ENCODE peak calls at places on chromosomes 6 and 20, in nine cellular contexts. T is A549, N is astrocyte of the spinal cord, D is glutamatergic neuron, V is esophagus squamous epithelium, L is lower leg skin, F is tibial artery, Z is ovary, I is fibroblast of mammary gland. P is an unnamed sample.

GRCh38 chr6:106125925-106126435 is 39.8 kb downstream of the PRDM1 start:
- DNase-seq in V (no peak), I (no peak), D (no peak), L (no peak), Z (no peak), F (no peak), T (no peak), N (no peak), P (no peak)

GRCh38 chr20:33829636-33830035 is 18.5 kb downstream of the CHMP4B start:
- DNase-seq in F (no peak), D (no peak), I (no peak), T (no peak), V (no peak), L (no peak), Z (no peak), N (no peak), P (no peak)

GRCh38 chr20:57611605-57612311 is 8.5 kb downstream of the ZBP1 start:
- DNase-seq in L (no peak), D (no peak), F (no peak), N (no peak), V (no peak), T (no peak), I (no peak), Z (peak), P (no peak)

GRCh38 chr20:24608926-24609667 is 139.7 kb downstream of the SYNDIG1 start:
- DNase-seq in T (no peak), L (no peak), D (no peak), Z (no peak), N (peak), F (no peak), I (peak), V (no peak), P (no peak)

GRCh38 chr6:35500782-35501181 is 3.9 kb upstream of the TEAD3 start:
- DNase-seq in F (no peak), T (peak), Z (no peak), L (no peak), D (no peak), V (no peak), I (peak), N (no peak), P (no peak)

GRCh38 chr6:105209950-105210706 is 30.3 kb upstream of the POPDC3 start:
- DNase-seq in V (no peak), T (peak), Z (no peak), D (no peak), F (no peak), N (peak), L (no peak), I (peak), P (no peak)

GRCh38 chr6:40187654-40188053 is 253.4 kb upstream of the MOCS1 start:
- DNase-seq in V (no peak), T (no peak), D (no peak), Z (no peak), I (no peak), N (no peak), L (no peak), F (no peak), P (no peak)

GRCh38 chr6:39553811-39554802 is 171.1 kb downstream of the KIF6 start:
- DNase-seq in D (no peak), Z (no peak), T (no peak), L (no peak), I (peak), V (no peak), F (no peak), N (peak), P (no peak)

GRCh38 chr6:12898603-12899002 is 182.0 kb downstream of the PHACTR1 start:
- DNase-seq in N (no peak), F (no peak), Z (no peak), L (no peak), T (no peak), V (no peak), I (no peak), D (no peak), P (no peak)

GRCh38 chr20:56755201-56755600 is 126.1 kb downstream of the TFAP2C start:
- DNase-seq in I (peak), Z (no peak), V (no peak), D (no peak), L (no peak), F (no peak), T (no peak), N (no peak), P (no peak)

GRCh38 chr6:135722679-135723078 is 128.8 kb upstream of the PDE7B start:
- DNase-seq in L (no peak), V (no peak), N (peak), I (peak), T (peak), F (no peak), Z (no peak), D (no peak), P (no peak)

GRCh38 chr6:39806277-39806676 is 14.1 kb downstream of the DAAM2 start:
- DNase-seq in I (no peak), D (no peak), L (no peak), F (no peak), N (peak), V (no peak), T (no peak), Z (no peak), P (no peak)

GRCh38 chr20:2323051-2323450 is 27.2 kb downstream of the TGM3 start:
- DNase-seq in T (no peak), F (no peak), V (no peak), D (no peak), I (no peak), L (no peak), N (no peak), Z (no peak), P (no peak)
- TF ChIP-seq CTCF in T (no peak), F (no peak), V (no peak), D (no peak), I (no peak), L (no peak), N (no peak), Z (no peak), P (no peak)

GRCh38 chr6:82247634-82248232 is at the start of gene IBTK:
- DNase-seq in I (peak), Z (peak), D (peak), N (peak), V (peak), T (peak), L (peak), F (peak), P (peak)

GRCh38 chr6:82245376-82245775 is 2.2 kb downstream of the IBTK start:
- DNase-seq in T (no peak), L (no peak), V (no peak), F (no peak), D (no peak), Z (no peak), N (no peak), I (no peak), P (no peak)

GRCh38 chr6:82246370-82246769 is 1.2 kb downstream of the IBTK start:
- DNase-seq in N (no peak), D (no peak), T (no peak), F (no peak), L (no peak), V (no peak), I (no peak), Z (peak), P (no peak)

GRCh38 chr6:82248233-82248735 is 740 bp upstream of the IBTK start:
- DNase-seq in T (peak), V (no peak), F (no peak), L (no peak), D (peak), Z (no peak), I (peak), N (peak), P (no peak)

DNA sequence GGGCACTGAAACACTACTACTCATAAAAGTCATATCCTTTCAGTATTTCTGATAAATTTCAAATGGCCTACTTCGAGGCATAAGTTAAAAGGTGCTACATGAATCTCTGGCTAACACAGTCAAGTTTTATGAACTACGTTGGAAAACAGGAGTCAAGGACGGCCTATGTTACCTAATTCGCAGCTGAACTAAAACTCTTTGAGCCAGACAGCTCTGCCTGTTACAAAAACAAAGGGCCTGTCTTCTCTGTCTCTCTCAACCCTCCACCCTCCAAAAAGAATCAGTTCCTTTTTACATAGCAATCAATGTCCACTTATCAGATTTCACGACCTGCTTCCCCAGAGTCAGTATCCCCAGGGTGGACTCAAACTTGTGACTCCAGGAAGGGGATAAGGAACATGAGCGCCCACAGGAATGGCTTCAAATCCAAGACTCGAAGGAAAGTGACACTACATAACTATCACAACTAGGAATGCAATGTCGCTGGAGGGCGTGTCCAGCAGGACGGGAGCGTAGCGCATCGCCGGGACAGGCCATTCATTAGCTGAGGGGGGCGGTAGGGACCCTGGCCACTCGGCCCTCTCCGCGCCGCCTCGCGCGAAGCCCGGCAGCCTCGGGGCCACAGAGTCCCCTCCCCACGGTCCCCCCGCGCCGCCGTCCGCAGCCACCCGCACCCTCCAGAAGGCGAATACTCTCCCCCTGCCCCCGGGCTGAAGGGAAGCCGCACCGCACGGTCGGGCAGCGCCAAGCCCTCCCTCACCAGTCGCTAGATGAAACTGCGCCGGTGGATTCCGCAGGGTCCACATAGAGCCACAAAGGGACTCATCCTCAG is 526 bp downstream of the IBTK start:
- DNase-seq in I (peak), L (peak), F (peak), T (peak), V (no peak), Z (no peak), D (peak), N (peak), P (peak)
- TF ChIP-seq CTCF in I (no peak), L (no peak), F (no peak), T (no peak), V (no peak), Z (no peak), D (no peak), N (no peak), P (no peak)

GRCh38 chr20:50329981-50330503 is 139.4 kb downstream of the CEBPB start:
- DNase-seq in N (no peak), V (no peak), I (no peak), D (no peak), Z (no peak), L (no peak), F (no peak), T (no peak), P (no peak)
- TF ChIP-seq CTCF in N (no peak), V (no peak), I (no peak), D (no peak), Z (no peak), L (no peak), F (no peak), T (no peak), P (no peak)

GRCh38 chr6:148720897-148721296 is 25.9 kb upstream of the UST start:
- DNase-seq in V (no peak), T (no peak), D (no peak), Z (no peak), F (no peak), L (no peak), N (no peak), I (peak), P (no peak)

GRCh38 chr6:148713033-148713738 is 33.6 kb upstream of the UST start:
- DNase-seq in L (no peak), N (no peak), V (no peak), F (no peak), Z (no peak), D (no peak), I (no peak), T (no peak), P (no peak)

GRCh38 chr6:148720371-148720770 is 26.5 kb upstream of the UST start:
- DNase-seq in N (peak), D (no peak), Z (no peak), F (no peak), L (no peak), I (peak), V (no peak), T (no peak), P (no peak)

GRCh38 chr6:148713896-148714295 is 32.9 kb upstream of the UST start:
- DNase-seq in I (no peak), F (no peak), T (no peak), L (no peak), D (no peak), N (no peak), Z (no peak), V (no peak), P (no peak)

GRCh38 chr6:148716811-148717210 is 30.0 kb upstream of the UST start:
- DNase-seq in F (no peak), I (peak), N (no peak), T (no peak), L (peak), D (no peak), Z (no peak), V (no peak), P (no peak)
- TF ChIP-seq CTCF in F (no peak), I (no peak), N (no peak), T (no peak), L (no peak), D (no peak), Z (no peak), V (no peak), P (no peak)

DNA sequence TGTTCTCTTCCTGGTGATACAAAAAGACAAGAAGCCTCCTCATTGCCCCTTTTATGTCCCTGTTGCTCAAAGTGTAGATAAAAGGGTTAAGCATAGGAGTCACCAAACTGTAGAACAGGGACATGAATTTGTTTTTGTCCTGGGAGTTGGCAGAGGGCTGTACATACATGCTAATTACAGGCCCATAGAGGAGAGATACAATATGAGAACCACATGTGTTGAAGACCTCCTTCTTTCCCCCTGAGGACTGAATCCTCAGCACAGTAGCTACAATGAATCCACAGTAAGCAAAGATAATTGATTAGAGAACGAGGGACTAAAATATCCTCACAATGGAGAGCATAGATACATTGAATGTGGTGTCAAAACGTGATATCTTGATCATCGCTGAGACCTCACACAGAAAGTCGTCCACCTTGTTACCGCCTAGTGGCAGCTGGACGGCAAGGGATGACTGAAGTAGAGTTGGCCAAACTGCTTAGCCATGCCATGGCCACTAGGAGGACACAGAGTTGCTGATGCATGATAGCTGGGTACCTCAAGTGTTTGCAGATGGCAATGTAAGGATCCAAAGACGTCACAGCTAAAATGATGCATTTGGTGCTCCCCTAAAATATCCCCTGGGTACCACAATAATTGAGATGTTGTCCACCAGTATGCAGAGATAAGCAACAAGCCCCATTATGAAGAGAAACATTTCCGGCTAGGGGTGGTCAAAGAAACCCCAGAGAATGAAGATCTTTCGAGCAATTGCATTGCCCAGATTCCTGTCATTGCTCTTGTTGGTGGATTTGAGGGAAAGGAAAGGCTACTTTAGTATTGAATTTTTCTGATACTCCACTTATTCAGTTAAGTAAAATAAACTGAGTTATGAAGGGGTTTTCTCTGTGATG is 15.0 kb downstream of the OR2B3 start:
- DNase-seq in L (no peak), I (peak), D (peak), N (peak), V (no peak), F (no peak), T (peak), Z (no peak), P (no peak)
- TF ChIP-seq CTCF in L (no peak), I (peak), D (peak), N (peak), V (peak), F (no peak), T (peak), Z (no peak), P (no peak)

GRCh38 chr20:62691485-62691884 is 17.2 kb upstream of the NTSR1 start:
- DNase-seq in N (no peak), D (no peak), Z (no peak), T (no peak), V (no peak), F (no peak), L (no peak), I (no peak), P (no peak)

GRCh38 chr20:62686869-62687830 is 21.5 kb upstream of the NTSR1 start:
- DNase-seq in T (no peak), F (no peak), D (no peak), N (no peak), V (no peak), Z (no peak), L (no peak), I (no peak), P (no peak)

GRCh38 chr20:62688083-62688482 is 20.6 kb upstream of the NTSR1 start:
- DNase-seq in Z (no peak), V (no peak), N (no peak), L (no peak), T (no peak), D (no peak), I (no peak), F (no peak), P (no peak)

GRCh38 chr20:62689861-62690644 is 18.6 kb upstream of the NTSR1 start:
- DNase-seq in I (no peak), T (no peak), L (no peak), Z (no peak), V (no peak), F (no peak), N (no peak), D (no peak), P (no peak)

GRCh38 chr20:62688855-62689460 is 19.7 kb upstream of the NTSR1 start:
- DNase-seq in N (peak), D (no peak), V (no peak), I (no peak), L (no peak), T (peak), Z (no peak), F (no peak), P (no peak)
- TF ChIP-seq CTCF in N (peak), D (peak), V (no peak), I (peak), L (no peak), T (no peak), Z (no peak), F (no peak), P (no peak)

DNA sequence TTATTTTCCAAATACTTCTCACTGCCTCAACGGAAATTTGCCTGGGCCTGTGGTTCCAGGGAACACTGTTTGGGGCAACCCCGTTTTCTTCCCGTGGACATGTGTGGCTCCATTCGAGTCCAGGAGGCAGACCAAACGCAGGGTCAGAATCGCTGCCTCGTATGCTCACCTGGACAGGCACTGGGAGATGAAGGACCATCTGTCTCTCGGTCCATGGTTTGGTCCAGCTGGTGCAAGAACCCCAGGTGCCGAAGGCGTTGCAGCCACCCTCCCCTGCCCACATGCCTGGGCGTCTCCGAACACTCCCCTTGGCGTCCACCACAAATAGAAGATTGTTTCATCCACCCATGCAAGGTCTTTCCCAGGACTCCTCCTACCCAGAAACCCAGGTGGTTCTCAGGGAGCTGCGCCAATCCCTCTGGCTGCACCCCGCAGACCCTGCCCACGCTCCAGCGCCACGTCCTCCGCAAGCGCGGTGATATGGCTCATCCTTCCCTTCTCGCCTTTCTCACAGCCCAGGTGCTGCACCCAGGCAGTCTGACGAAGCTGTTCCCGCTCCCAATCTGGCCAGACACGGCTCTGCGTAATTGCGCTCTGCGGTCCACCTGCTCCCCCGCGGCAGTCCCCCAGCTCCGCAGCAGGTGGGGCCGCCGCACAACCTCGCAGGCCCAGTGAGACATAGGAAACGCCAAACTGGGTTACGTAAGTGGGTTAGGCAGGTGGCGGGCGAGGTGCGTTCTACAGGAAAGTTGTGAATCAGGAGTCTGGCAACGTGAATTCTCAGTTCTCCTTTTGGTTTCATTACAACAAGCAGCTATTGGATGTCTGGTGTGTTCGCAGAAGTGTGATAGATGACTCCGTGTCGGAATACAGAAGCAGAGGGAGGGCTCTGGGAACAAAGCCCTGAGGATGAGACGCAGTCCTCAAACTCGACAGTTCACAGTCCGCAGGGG is 146.2 kb upstream of the ECI2 start:
- DNase-seq in T (no peak), V (no peak), L (peak), I (peak), F (no peak), D (peak), Z (peak), N (peak), P (peak)
- TF ChIP-seq CTCF in T (no peak), V (peak), L (no peak), I (no peak), F (no peak), D (no peak), Z (no peak), N (peak), P (peak)

GRCh38 chr6:150751296-150751695 is 114.2 kb upstream of the MTHFD1L start:
- DNase-seq in D (no peak), Z (no peak), N (peak), T (no peak), I (no peak), F (no peak), V (no peak), L (no peak), P (no peak)
- TF ChIP-seq CTCF in D (no peak), Z (no peak), N (no peak), T (no peak), I (no peak), F (no peak), V (no peak), L (no peak), P (no peak)

GRCh38 chr6:142853244-142854180 is 91.5 kb downstream of the HIVEP2 start:
- DNase-seq in I (peak), V (no peak), T (no peak), F (no peak), L (no peak), N (no peak), Z (no peak), D (no peak), P (no peak)
- TF ChIP-seq CTCF in I (no peak), V (no peak), T (no peak), F (no peak), L (no peak), N (no peak), Z (no peak), D (no peak), P (no peak)

DNA sequence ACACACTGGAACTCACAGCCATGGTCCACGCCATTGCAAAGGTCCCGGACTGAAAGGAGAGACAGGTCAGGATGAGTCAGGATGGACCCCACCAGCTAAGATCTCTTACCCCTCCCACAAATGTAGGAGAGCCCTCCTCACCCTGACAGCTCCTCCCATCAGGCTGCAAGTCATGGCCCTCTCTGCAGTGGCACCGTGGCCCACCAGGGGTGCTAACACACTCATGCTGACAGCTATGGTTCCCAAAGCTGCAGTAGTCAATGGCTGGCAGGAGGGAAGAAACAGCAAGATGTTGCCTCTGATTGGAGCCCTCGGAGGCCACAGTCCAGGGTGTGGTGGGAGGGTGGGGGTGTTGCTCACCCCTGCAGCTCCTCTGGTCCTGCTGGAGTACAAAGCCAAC is 5.7 kb upstream of the RBPJL start:
- DNase-seq in Z (no peak), T (peak), V (no peak), I (peak), D (peak), N (no peak), L (no peak), F (no peak), P (no peak)
- TF ChIP-seq CTCF in Z (no peak), T (no peak), V (no peak), I (peak), D (peak), N (peak), L (no peak), F (no peak), P (no peak)